ENCODE peak calls at places on chromosomes 4 and X, in ten cellular contexts. D is pancreas; V is Peyer's patch; F is PC-9; Z is hepatocyte; S is upper lobe of right lung; H is HAP-1; J is CD8-positive, alpha-beta memory T cell; W is naive thymus-derived CD4-positive, alpha-beta T cell; R is uterus. I is an unnamed sample. For H3K4me1 and H3K27me3, the result is how much of the 10 kb centered on the place peaks cover.

GRCh38 chrX:95675794-95676193 is 1008.8 kb upstream of the DIAPH2 start:
- DNase-seq in Z (no peak), R (no peak), J (no peak), V (no peak), D (no peak), W (no peak), S (no peak), H (no peak), F (no peak), I (no peak)

GRCh38 chrX:129565046-129565649 is 25.1 kb downstream of the OCRL start:
- DNase-seq in R (no peak), Z (no peak), V (no peak), D (no peak), F (no peak), W (no peak), J (no peak), H (no peak), S (no peak), I (no peak)

GRCh38 chr4:111930658-111931057 is 214.6 kb upstream of the FAM241A start:
- DNase-seq in S (no peak), R (no peak), V (no peak), W (no peak), Z (no peak), J (no peak), F (no peak), H (no peak), D (no peak), I (no peak)

GRCh38 chr4:15325987-15326386 is 101.8 kb upstream of the C1QTNF7 start:
- DNase-seq in S (no peak), R (no peak), Z (no peak), H (no peak), J (no peak), V (peak), W (no peak), F (no peak), D (no peak), I (no peak)

GRCh38 chr4:17688011-17688441 is 73.6 kb downstream of the MED28 start:
- DNase-seq in V (no peak), H (no peak), W (no peak), R (no peak), J (no peak), D (no peak), S (no peak), Z (no peak), F (no peak), I (no peak)

GRCh38 chrX:47637546-47638195 is 7.9 kb upstream of the CFP start:
- DNase-seq in H (no peak), F (no peak), Z (no peak), S (peak), V (no peak), D (no peak), R (no peak), W (peak), J (no peak), I (peak)

GRCh38 chr4:23332266-23332665 is 557.6 kb downstream of the PPARGC1A start:
- DNase-seq in J (no peak), F (no peak), R (no peak), H (no peak), W (no peak), V (no peak), D (no peak), Z (no peak), S (no peak), I (no peak)

GRCh38 chr4:1864076-1865008 is 6.9 kb upstream of the NSD2 start:
- DNase-seq in S (no peak), J (no peak), Z (peak), F (no peak), V (no peak), R (no peak), W (no peak), H (no peak), D (no peak), I (no peak)

GRCh38 chr4:18559492-18559891 is 537.9 kb upstream of the LCORL start:
- DNase-seq in V (no peak), R (no peak), Z (no peak), F (no peak), W (no peak), H (no peak), J (no peak), D (no peak), S (no peak), I (no peak)

GRCh38 chrX:56802428-56802827 is 73.4 kb downstream of the NBDY start:
- DNase-seq in R (no peak), J (no peak), F (no peak), H (no peak), S (no peak), W (no peak), Z (no peak), D (no peak), V (no peak), I (no peak)

GRCh38 chr4:82698412-82698811 is 100.2 kb downstream of the SCD5 start:
- DNase-seq in W (no peak), V (no peak), H (no peak), F (no peak), D (no peak), Z (no peak), S (no peak), J (no peak), R (no peak), I (no peak)

GRCh38 chr4:152735302-152735917 is 44.1 kb downstream of the TIGD4 start:
- DNase-seq in Z (peak), J (no peak), V (no peak), F (no peak), W (peak), H (peak), S (no peak), R (no peak), D (no peak), I (peak)

GRCh38 chrX:155216940-155217450 is 735 bp downstream of the VBP1 start:
- DNase-seq in D (no peak), V (no peak), W (no peak), F (no peak), Z (peak), S (no peak), R (no peak), J (no peak), H (no peak), I (peak)

GRCh38 chrX:134026732-134027311 is 41.4 kb upstream of the GPC3 start:
- DNase-seq in D (peak), J (no peak), S (no peak), V (peak), F (peak), Z (peak), W (peak), H (peak), R (peak), I (peak)

GRCh38 chr4:123346944-123347343 is 49.7 kb upstream of the SPRY1 start:
- DNase-seq in W (no peak), V (no peak), F (no peak), J (no peak), R (no peak), Z (no peak), S (no peak), H (no peak), D (no peak), I (no peak)

GRCh38 chrX:47361538-47362511 is 8.6 kb upstream of the ZNF157 start:
- DNase-seq in H (peak), R (peak), W (no peak), F (peak), S (peak), V (peak), Z (peak), J (peak), D (peak), I (peak)

GRCh38 chr4:164648849-164649212 is 105.1 kb upstream of the SMIM31 start:
- DNase-seq in W (no peak), J (no peak), F (no peak), Z (no peak), S (no peak), V (no peak), D (no peak), H (no peak), R (no peak), I (no peak)

GRCh38 chrX:19686876-19687275 is 171.6 kb upstream of the MAP3K15 start:
- DNase-seq in V (no peak), S (no peak), D (no peak), W (no peak), J (no peak), F (no peak), Z (no peak), H (no peak), R (no peak), I (no peak)

GRCh38 chr4:112975567-112976355 is 73.7 kb upstream of the ANK2 start:
- DNase-seq in V (no peak), F (no peak), W (no peak), Z (no peak), H (no peak), D (no peak), S (no peak), J (no peak), R (no peak), I (no peak)

GRCh38 chr4:173370477-173371291 is at the start of gene SAP30:
- DNase-seq in J (peak), W (peak), D (peak), S (peak), F (peak), V (peak), H (peak), Z (peak), R (peak), I (peak)

GRCh38 chr4:173367946-173368345 is 2.8 kb upstream of the SAP30 start:
- DNase-seq in V (no peak), W (no peak), J (no peak), H (no peak), S (no peak), R (no peak), F (no peak), D (no peak), Z (no peak), I (no peak)

GRCh38 chr4:173370130-173370476 is 651 bp upstream of the SAP30 start:
- DNase-seq in V (peak), D (no peak), S (peak), H (peak), R (peak), Z (no peak), W (no peak), F (no peak), J (peak), I (no peak)

GRCh38 chr4:173365359-173365996 is 5.3 kb upstream of the SAP30 start:
- DNase-seq in Z (no peak), J (no peak), D (no peak), H (no peak), W (no peak), V (no peak), R (no peak), S (no peak), F (no peak), I (no peak)

GRCh38 chr4:173367285-173367684 is 3.5 kb upstream of the SAP30 start:
- DNase-seq in J (no peak), V (no peak), Z (no peak), F (no peak), H (peak), D (no peak), S (no peak), W (no peak), R (no peak), I (no peak)
- H3K4me3 ChIP-seq in J (no peak), V (no peak), Z (no peak), F (no peak), H (no peak), D (no peak), S (no peak), W (no peak), R (no peak), I (peak)

DNA sequence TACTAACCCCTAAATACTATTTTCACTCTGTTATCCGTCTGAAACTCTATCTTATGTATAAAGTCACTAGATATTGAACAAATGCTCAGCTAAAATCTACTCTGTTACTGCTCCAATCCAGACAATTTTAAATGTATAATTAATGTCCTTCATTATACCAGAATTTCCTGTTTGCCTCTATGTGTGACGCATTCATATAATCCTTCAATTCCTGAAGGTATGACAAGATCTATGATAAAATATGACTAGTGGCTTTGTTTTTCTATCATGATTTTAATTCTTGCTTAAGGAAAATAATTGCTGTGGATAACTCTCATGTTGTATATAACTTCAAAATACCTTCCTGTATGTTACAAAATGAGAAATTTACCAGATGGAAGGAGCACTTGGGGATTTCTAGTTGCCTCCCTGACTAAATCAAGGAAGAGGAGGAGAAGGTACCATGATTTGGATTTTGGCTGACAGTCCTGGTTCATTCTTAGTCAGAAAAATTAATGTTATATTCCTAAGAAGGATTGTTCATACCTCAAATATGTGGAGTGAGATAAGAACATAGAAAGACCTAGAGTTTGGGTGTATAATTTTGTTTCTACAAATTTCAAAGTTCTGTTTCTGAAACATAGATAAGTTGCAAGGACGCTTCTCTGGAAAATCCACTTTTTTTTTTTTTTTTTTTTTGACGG is 4.9 kb downstream of the CXCL6 start:
- DNase-seq in H (no peak), Z (no peak), D (no peak), F (no peak), W (no peak), S (no peak), R (no peak), J (no peak), V (no peak), I (no peak)
- H3K4me1 ChIP-seq in H (under half), Z (under half), D (under half), F (under half), W (under half), S (under half), R (under half), J (under half), V (under half), I (under half)

GRCh38 chrX:136468391-136469103 is 19.2 kb upstream of the BRS3 start:
- DNase-seq in D (no peak), H (no peak), R (no peak), Z (no peak), S (no peak), W (no peak), J (no peak), F (no peak), V (no peak), I (no peak)
- H3K27me3 ChIP-seq in D (under half), H (under half), R (under half), Z (under half), S (under half), W (under half), J (under half), F (under half), V (under half), I (under half)

GRCh38 chr4:184617611-184618196 is 31.5 kb downstream of the CASP3 start:
- DNase-seq in Z (no peak), W (no peak), J (no peak), F (no peak), S (no peak), R (no peak), H (no peak), V (peak), D (no peak), I (no peak)
- H3K4me3 ChIP-seq in Z (no peak), W (no peak), J (no peak), F (no peak), S (no peak), R (no peak), H (no peak), V (no peak), D (no peak), I (no peak)

GRCh38 chr4:128378668-128379067 is 91.1 kb upstream of the PGRMC2 start:
- DNase-seq in H (no peak), W (no peak), R (no peak), S (no peak), F (no peak), Z (no peak), J (no peak), D (no peak), V (no peak), I (no peak)
- H3K4me1 ChIP-seq in H (under half), W (under half), R (under half), S (under half), F (under half), Z (under half), J (under half), D (under half), V (under half), I (under half)

DNA sequence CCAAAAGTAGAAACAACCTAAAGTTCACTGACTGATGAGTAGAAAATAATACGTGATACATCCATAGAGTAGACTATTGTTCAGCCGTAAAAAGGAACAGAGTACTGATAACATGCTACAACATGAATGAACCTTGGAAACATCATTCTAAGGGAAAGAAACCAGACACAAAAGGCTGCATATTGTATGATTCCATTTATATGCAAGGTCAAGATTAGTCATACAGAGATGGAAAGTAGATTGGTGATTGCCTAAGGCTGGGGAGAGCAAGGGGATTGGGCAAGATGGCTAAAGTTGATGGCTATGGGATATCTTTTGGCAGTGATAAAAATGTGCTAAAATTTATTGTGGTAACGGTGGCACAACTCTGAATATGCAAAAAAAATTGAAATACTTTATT is 209.1 kb downstream of the RELL1 start:
- DNase-seq in S (no peak), R (no peak), Z (no peak), D (no peak), V (no peak), W (no peak), H (no peak), F (no peak), J (no peak), I (no peak)
- H3K27me3 ChIP-seq in S (under half), R (under half), Z (under half), D (under half), V (under half), W (under half), H (under half), F (under half), J (under half), I (under half)

GRCh38 chr4:77152421-77152820 is 4.6 kb upstream of the CCNG2 start:
- DNase-seq in R (no peak), W (no peak), S (no peak), V (no peak), H (no peak), J (no peak), F (peak), Z (peak), D (no peak), I (peak)
- H3K4me3 ChIP-seq in R (no peak), W (no peak), S (no peak), V (no peak), H (no peak), J (no peak), F (peak), Z (no peak), D (no peak), I (no peak)

GRCh38 chr4:74428278-74428677 is 16.7 kb upstream of the AREG start:
- DNase-seq in R (no peak), Z (no peak), V (no peak), F (no peak), W (no peak), J (no peak), D (no peak), H (no peak), S (no peak), I (peak)
- H3K4me1 ChIP-seq in R (under half), Z (under half), V (under half), F (under half), W (under half), J (under half), D (under half), H (under half), S (under half), I (under half)

DNA sequence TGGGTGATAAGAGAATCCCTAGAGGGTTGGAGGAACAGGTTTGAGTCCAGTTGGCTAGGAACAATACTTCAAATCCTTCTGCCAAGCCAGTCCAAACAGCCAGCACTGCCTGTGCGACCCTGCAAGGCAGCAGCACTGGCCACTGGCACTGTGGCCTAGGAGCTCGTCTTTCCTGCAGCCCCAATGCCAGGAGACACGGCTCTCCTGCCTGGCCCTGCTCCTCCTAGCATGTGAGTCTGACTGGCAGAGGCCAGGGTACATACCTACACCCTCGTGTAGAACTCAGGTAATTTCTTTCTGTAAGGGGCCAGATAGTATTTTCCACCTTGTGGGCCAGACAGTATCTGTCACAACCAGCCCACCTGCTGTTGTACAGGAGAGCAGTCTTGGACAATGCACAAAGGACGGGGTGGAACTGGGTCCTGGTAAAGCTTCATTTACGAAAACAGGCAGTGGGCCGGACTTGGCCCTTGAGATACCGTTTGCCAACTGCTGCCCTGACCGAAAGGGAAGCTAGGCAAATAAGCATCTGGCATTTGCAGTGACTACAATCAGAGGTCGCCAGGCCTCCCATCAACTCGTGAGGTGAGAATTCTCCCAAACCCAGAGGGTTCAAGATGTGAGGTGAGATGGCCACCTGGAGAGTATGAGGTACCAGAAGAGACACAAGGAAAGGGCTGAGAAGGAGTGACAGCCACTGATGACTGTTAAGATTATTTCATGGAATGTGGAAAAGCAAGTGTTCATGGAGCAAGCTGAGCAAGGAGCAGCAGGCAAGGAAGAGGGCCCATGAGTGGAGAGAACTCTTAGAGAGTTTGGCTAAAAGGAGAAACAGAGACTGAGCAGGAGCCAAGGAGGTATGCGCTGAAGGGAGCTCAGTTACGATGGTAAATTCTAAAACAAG is 29.8 kb upstream of the IRAK1 start:
- DNase-seq in J (no peak), S (no peak), D (no peak), V (no peak), H (no peak), W (no peak), Z (no peak), R (no peak), F (no peak), I (no peak)
- H3K27me3 ChIP-seq in J (under half), S (under half), D (under half), V (under half), H (under half), W (under half), Z (under half), R (under half), F (under half), I (under half)

I was measured in cardiac muscle cell.